ENCODE peak calls at places on chromosomes 5 and 9, in seven cellular contexts. F, K, H, V, I, U and X are unnamed samples.

GRCh38 chr9:92759990-92760893 is 4.4 kb downstream of the BICD2 start:
- DNase-seq in U (no peak), K (no peak), V (no peak), H (no peak), F (peak), I (no peak), X (no peak)

GRCh38 chr9:71663931-71664459 is 104.3 kb downstream of the CEMIP2 start:
- DNase-seq in U (peak), I (no peak), K (no peak), H (no peak), V (no peak), F (no peak), X (no peak)

GRCh38 chr5:61229416-61229815 is 67.1 kb upstream of the SMIM15 start:
- DNase-seq in F (no peak), K (no peak), H (no peak), U (peak), V (no peak), I (no peak), X (no peak)

GRCh38 chr9:131096490-131097258 is at the start of gene AIF1L:
- DNase-seq in K (no peak), F (peak), V (peak), I (no peak), U (no peak), H (no peak), X (peak)

GRCh38 chr9:125754096-125754495 is 6.9 kb downstream of the PBX3 start:
- DNase-seq in U (no peak), F (no peak), K (no peak), I (no peak), V (no peak), H (no peak), X (no peak)

GRCh38 chr9:88987646-88988045 is 3.6 kb upstream of the S1PR3 start:
- DNase-seq in K (no peak), F (no peak), I (no peak), H (no peak), U (no peak), V (no peak), X (no peak)

GRCh38 chr5:143056331-143056689 is 286.1 kb downstream of the ARHGAP26 start:
- DNase-seq in H (no peak), U (no peak), I (no peak), F (no peak), V (no peak), K (no peak), X (no peak)

GRCh38 chr5:66015296-66015960 is 89.1 kb downstream of the ERBIN start:
- DNase-seq in U (peak), F (no peak), V (no peak), K (no peak), I (no peak), H (no peak), X (no peak)

GRCh38 chr5:139762624-139763170 is 32.9 kb upstream of the PSD2 start:
- DNase-seq in I (no peak), U (no peak), F (no peak), H (no peak), K (no peak), V (no peak), X (no peak)

GRCh38 chr5:5387192-5387591 is 35.3 kb upstream of the ICE1 start:
- DNase-seq in K (no peak), H (no peak), V (no peak), U (no peak), I (no peak), F (no peak), X (no peak)

GRCh38 chr5:130992621-130993020 is 172.4 kb downstream of the HINT1 start:
- DNase-seq in I (no peak), K (no peak), H (no peak), U (no peak), V (no peak), F (no peak), X (no peak)

GRCh38 chr9:119974026-119974425 is 604.8 kb upstream of the BRINP1 start:
- DNase-seq in U (no peak), K (no peak), F (no peak), V (no peak), H (no peak), I (no peak), X (no peak)

GRCh38 chr5:81233080-81233634 is at the start of gene CKMT2:
- DNase-seq in H (no peak), I (no peak), V (peak), U (peak), F (no peak), K (peak), X (peak)

GRCh38 chr5:180235077-180235476 is 26.1 kb upstream of the RASGEF1C start:
- DNase-seq in F (no peak), K (no peak), H (no peak), I (no peak), V (no peak), U (no peak), X (no peak)

GRCh38 chr5:1633605-1634336 is 110.0 kb upstream of the LPCAT1 start:
- DNase-seq in H (peak), I (no peak), K (peak), V (peak), U (peak), F (peak), X (peak)

GRCh38 chr5:1052641-1053390 is 44.2 kb downstream of the NKD2 start:
- DNase-seq in U (no peak), H (peak), I (no peak), F (no peak), K (no peak), V (no peak), X (no peak)

GRCh38 chr9:92406506-92406905 is 2.1 kb upstream of the OGN start:
- DNase-seq in U (no peak), K (peak), V (no peak), F (peak), H (peak), I (peak), X (no peak)

GRCh38 chr5:98096155-98096554 is 677.3 kb upstream of the RGMB start:
- DNase-seq in U (peak), H (no peak), V (peak), K (peak), F (no peak), I (no peak), X (no peak)

GRCh38 chr5:151703227-151703626 is 16.5 kb upstream of the SPARC start:
- DNase-seq in K (no peak), I (no peak), F (peak), U (no peak), H (no peak), V (no peak), X (no peak)

GRCh38 chr5:173806270-173807035 is 81.7 kb upstream of the CPEB4 start:
- DNase-seq in K (no peak), H (peak), V (no peak), I (no peak), U (no peak), F (no peak), X (no peak)

GRCh38 chr9:72474676-72475075 is 46.7 kb upstream of the TMC1 start:
- DNase-seq in I (no peak), H (no peak), K (no peak), F (no peak), U (no peak), V (no peak), X (no peak)

GRCh38 chr9:108786756-108787663 is 68.8 kb downstream of the ACTL7B start:
- DNase-seq in H (peak), F (no peak), U (peak), K (peak), V (peak), I (no peak), X (no peak)

GRCh38 chr5:152556779-152557178 is 151.7 kb upstream of the NMUR2 start:
- DNase-seq in K (no peak), I (no peak), F (no peak), H (no peak), U (no peak), V (no peak), X (no peak)

GRCh38 chr5:157456301-157456700 is 3.7 kb upstream of the NIPAL4 start:
- DNase-seq in F (no peak), I (no peak), K (no peak), V (no peak), H (no peak), U (no peak), X (no peak)

GRCh38 chr5:81393783-81394718 is at the start of gene ACOT12:
- DNase-seq in U (peak), H (no peak), K (peak), F (no peak), V (peak), I (no peak), X (peak)

GRCh38 chr5:179438041-179438441 is 92.8 kb upstream of the ADAMTS2 start:
- DNase-seq in V (no peak), F (no peak), H (no peak), U (no peak), I (no peak), K (no peak), X (no peak)

GRCh38 chr9:21314152-21314551 is 9.0 kb upstream of the IFNA5 start:
- DNase-seq in K (no peak), H (no peak), F (no peak), U (no peak), V (no peak), I (no peak), X (no peak)

GRCh38 chr9:70639853-70640814 is 225.7 kb upstream of the KLF9 start:
- DNase-seq in I (no peak), K (peak), U (peak), F (no peak), V (peak), H (peak), X (no peak)

GRCh38 chr9:94808926-94809700 is 82.6 kb downstream of the AOPEP start:
- DNase-seq in I (no peak), H (no peak), U (no peak), F (no peak), K (no peak), V (no peak), X (no peak)

GRCh38 chr5:440413-441180 is 2.4 kb upstream of the EXOC3 start:
- DNase-seq in H (peak), V (no peak), F (peak), U (no peak), I (no peak), K (no peak), X (no peak)

GRCh38 chr9:20356392-20357206 is 265.7 kb downstream of the MLLT3 start:
- DNase-seq in V (peak), K (peak), U (peak), H (peak), I (no peak), F (peak), X (peak)

GRCh38 chr9:79809477-79809876 is 237.7 kb downstream of the TLE4 start:
- DNase-seq in K (no peak), H (no peak), F (no peak), V (no peak), I (no peak), U (no peak), X (no peak)

GRCh38 chr5:118017536-118017935 is 970.8 kb downstream of the DTWD2 start:
- DNase-seq in U (no peak), V (no peak), H (no peak), F (no peak), K (no peak), I (no peak), X (no peak)

GRCh38 chr5:84680908-84681307 is 296.2 kb upstream of the EDIL3 start:
- DNase-seq in F (no peak), V (peak), I (no peak), K (no peak), H (no peak), U (no peak), X (no peak)

DNA sequence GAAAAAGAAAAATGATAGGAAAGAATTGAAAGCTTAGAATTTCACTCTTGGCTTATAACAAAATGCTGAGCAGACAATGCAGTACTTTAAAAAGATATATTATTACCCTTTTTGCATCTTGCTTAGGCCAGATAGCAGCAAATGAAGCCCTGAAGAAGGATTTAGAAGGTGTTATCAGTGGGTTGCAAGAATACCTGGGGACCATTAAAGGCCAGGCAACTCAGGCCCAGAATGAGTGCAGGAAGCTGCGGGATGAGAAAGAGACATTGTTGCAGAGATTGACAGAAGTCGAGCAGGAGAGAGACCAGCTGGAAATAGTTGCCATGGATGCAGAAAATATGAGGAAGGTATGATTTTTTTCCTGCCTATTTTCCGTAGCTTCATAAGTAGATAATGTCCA is 50.8 kb downstream of the CNTRL start:
- DNase-seq in I (no peak), U (no peak), H (no peak), V (no peak), F (no peak), K (no peak), X (no peak)
- TF ChIP-seq CTCF in I (no peak), U (no peak), H (no peak), V (no peak), F (no peak), K (no peak), X (no peak)

GRCh38 chr9:33739407-33739806 is 56.0 kb upstream of the PRSS3 start:
- DNase-seq in H (no peak), F (no peak), I (no peak), V (no peak), K (no peak), U (no peak), X (no peak)

GRCh38 chr9:33734911-33735310 is 60.5 kb upstream of the PRSS3 start:
- DNase-seq in I (no peak), V (peak), F (no peak), K (no peak), U (no peak), H (no peak), X (no peak)

GRCh38 chr9:33740075-33740474 is 55.3 kb upstream of the PRSS3 start:
- DNase-seq in I (no peak), U (no peak), H (no peak), F (no peak), V (no peak), K (no peak), X (no peak)

GRCh38 chr9:33742051-33742450 is 53.3 kb upstream of the PRSS3 start:
- DNase-seq in K (no peak), H (no peak), U (no peak), V (no peak), I (no peak), F (no peak), X (no peak)

DNA sequence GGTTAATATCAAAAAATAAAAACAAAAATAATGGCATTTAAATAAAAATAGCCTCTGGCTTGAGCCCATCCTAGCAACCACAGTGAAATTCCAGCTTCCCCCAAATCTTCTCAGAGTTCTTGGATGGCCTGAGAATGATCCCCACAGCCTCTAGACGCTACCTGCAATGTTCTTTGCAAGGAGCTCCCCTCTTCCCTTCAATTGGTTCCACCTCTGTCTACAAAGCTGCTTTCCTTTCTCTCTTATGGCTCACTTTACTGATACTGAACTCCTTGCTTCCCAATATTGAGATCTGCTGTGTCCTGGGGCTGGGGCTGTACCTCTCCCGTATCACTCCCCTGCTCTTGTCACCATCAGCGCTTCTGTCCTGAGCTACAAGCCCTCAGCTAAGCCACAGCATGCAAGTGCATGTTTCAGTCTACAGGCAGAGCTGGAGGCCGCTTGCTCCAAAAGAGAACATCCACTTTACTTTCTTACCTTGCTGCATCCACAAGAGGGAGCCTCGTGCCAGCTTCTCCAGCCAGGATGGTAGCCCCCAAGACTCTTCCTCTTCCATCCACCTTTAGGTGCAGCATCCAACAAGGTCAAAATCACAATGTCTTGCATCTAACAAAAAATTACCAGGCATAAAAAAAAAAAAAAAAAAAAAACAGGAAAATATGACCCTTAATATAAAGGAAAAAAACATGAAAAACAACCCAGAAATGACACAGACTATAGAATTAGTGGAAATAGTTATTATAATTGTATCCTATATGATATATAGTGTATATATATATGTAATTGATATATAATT is 57.4 kb upstream of the PRSS3 start:
- DNase-seq in F (no peak), H (peak), U (peak), V (peak), I (no peak), K (peak), X (peak)
- TF ChIP-seq CTCF in F (peak), H (peak), U (peak), V (peak), I (peak), K (peak), X (peak)

GRCh38 chr5:140868721-140869554 is at the start of gene PCDHA11:
- DNase-seq in I (no peak), H (peak), U (peak), V (peak), F (no peak), K (no peak), X (peak)
- TF ChIP-seq CTCF in I (no peak), H (no peak), U (peak), V (peak), F (no peak), K (peak), X (peak)

GRCh38 chr5:95599252-95599651 is 20.6 kb upstream of the GPR150 start:
- DNase-seq in I (no peak), F (no peak), H (no peak), K (no peak), U (no peak), V (no peak), X (no peak)
- TF ChIP-seq CTCF in I (no peak), F (no peak), H (no peak), K (no peak), U (no peak), V (no peak), X (no peak)

DNA sequence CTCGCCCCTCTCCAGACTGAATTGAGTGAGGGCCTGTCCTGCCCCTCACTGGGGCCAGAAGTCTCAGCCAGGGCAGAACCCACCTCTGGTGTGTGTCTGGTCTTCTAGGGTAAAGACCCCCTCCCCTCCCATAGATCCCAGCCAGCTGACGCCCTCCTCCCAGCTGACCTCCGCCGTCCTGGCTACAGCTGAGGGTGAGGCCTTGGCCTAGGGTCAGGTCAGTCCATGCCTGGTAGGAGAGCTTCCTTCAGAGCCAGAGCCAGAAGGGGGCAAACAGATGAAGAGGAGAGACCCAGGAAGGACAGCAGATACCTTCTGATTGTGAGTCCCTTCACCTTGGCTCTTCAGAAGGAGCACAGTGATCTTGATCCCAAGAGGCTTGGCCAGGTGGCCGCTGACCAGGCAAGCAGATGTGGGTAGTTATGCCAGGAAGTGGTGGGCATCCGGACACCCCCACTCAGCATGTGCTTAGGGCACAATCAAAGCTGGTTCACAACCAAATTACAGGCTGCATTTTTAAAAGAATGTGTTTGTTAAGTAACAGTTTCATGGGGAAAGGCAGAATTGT is 29.8 kb downstream of the JADE2 start:
- DNase-seq in H (no peak), U (no peak), K (no peak), F (no peak), I (no peak), V (no peak), X (no peak)
- TF ChIP-seq CTCF in H (no peak), U (no peak), K (no peak), F (no peak), I (no peak), V (no peak), X (no peak)

DNA sequence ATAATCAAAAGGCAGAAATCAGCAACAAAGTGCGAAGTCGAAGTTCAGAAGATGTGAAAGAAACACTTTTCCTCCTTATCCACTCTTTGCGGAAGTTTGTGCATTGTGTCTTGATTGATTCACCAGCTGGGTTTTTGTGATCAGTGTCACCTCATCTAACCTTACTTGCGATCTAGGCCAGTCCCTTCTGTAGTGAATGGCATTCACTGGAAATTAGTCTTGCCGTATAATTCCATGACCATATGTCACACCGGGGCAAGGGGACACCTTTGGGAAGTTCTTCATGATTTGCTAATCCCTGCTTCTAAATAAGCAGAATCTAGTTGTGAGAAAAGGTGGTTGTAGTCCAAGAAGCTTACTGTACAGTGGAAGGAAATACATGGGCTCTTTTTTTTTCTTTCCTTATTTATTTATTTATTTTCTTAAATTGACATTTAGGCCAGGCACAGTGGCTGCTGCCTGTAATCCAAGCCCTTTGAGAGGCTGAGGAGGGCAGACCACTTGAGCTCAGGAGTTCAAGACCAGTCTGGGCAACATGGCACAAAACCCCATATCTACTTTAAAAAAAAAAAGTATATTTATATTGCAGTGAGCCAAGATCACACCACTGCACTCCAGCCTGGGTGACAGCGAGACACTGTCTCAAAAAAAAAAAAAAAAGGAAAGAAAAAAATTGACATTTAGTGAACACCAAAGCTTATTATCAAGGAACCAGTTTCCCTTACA is 7.8 kb downstream of the RAI14 start:
- DNase-seq in I (no peak), F (no peak), K (no peak), H (no peak), V (no peak), U (no peak), X (no peak)
- TF ChIP-seq CTCF in I (no peak), F (no peak), K (no peak), H (no peak), V (no peak), U (no peak), X (no peak)